ENCODE peak calls at places on chromosomes 1 and 21, in four cellular contexts. W, Z, B and Y are unnamed samples.

GRCh38 chr21:26909972-26910371 is 56.9 kb downstream of the ADAMTS5 start:
- DNase-seq in W (no peak), Z (no peak), B (no peak), Y (no peak)

GRCh38 chr1:89987170-89987819 is 7.6 kb upstream of the ZNF326 start:
- DNase-seq in W (peak; percentile 80), Z (peak; percentile 79), B (peak; percentile 45), Y (peak; percentile 81)

GRCh38 chr1:24441480-24441879 is 25.9 kb downstream of the NIPAL3 start:
- DNase-seq in W (no peak), Z (no peak), B (no peak), Y (no peak)

GRCh38 chr1:90728656-90729257 is 11.7 kb upstream of the BARHL2 start:
- DNase-seq in W (no peak), Z (no peak), B (no peak), Y (no peak)

GRCh38 chr1:114701931-114702330 is 6.6 kb upstream of the AMPD1 start:
- DNase-seq in W (no peak), Z (no peak), B (no peak), Y (no peak)

GRCh38 chr1:5998906-5999301 is 6.7 kb upstream of the NPHP4 start:
- DNase-seq in W (no peak), Z (no peak), B (no peak), Y (no peak)

GRCh38 chr1:114024049-114024448 is 44.8 kb downstream of the OLFML3 start:
- DNase-seq in W (no peak), Z (no peak), B (no peak), Y (no peak)

GRCh38 chr1:93839307-93839706 is 39.7 kb downstream of the DNTTIP2 start:
- DNase-seq in W (peak; percentile 95), Z (no peak), B (no peak), Y (no peak)

GRCh38 chr1:3727042-3727824 is 25.0 kb upstream of the CCDC27 start:
- DNase-seq in W (no peak), Z (peak; percentile 53), B (no peak), Y (peak; percentile 78)

GRCh38 chr1:26530898-26531598 is 1.5 kb downstream of the RPS6KA1 start:
- DNase-seq in W (peak; percentile 48), Z (peak; percentile 72), B (no peak), Y (peak; percentile 51)

GRCh38 chr1:246794261-246795093 is 70.3 kb downstream of the SCCPDH start:
- DNase-seq in W (peak; percentile 9), Z (peak; percentile 16), B (no peak), Y (peak; percentile 56)

GRCh38 chr1:10909697-10910489 is 102.6 kb upstream of the TARDBP start:
- DNase-seq in W (no peak), Z (peak; percentile 45), B (no peak), Y (peak; percentile 85)

GRCh38 chr21:44389335-44389734 is 35.9 kb downstream of the TRPM2 start:
- DNase-seq in W (no peak), Z (no peak), B (no peak), Y (no peak)

GRCh38 chr21:39209334-39209688 is 26.1 kb upstream of the PSMG1 start:
- DNase-seq in W (no peak), Z (no peak), B (no peak), Y (no peak)

GRCh38 chr1:41840592-41841246 is 78.0 kb downstream of the HIVEP3 start:
- DNase-seq in W (no peak), Z (no peak), B (no peak), Y (peak; percentile 11)

GRCh38 chr1:25037174-25038074 is 107.3 kb upstream of the RUNX3 start:
- DNase-seq in W (peak; percentile 13), Z (peak; percentile 54), B (no peak), Y (peak; percentile 78)

GRCh38 chr1:114037952-114038867 is 58.9 kb downstream of the OLFML3 start:
- DNase-seq in W (no peak), Z (no peak), B (no peak), Y (no peak)

GRCh38 chr21:41171210-41171609 is 3.2 kb downstream of the BACE2 start:
- DNase-seq in W (no peak), Z (no peak), B (no peak), Y (no peak)

GRCh38 chr1:173258484-173259264 is 51.5 kb upstream of the TNFSF4 start:
- DNase-seq in W (no peak), Z (no peak), B (no peak), Y (no peak)

GRCh38 chr1:213122514-213122929 is 71.5 kb downstream of the RPS6KC1 start:
- DNase-seq in W (peak; percentile 71), Z (peak; percentile 55), B (no peak), Y (peak; percentile 5)

GRCh38 chr21:31343680-31344480 is at the start of gene TIAM1:
- DNase-seq in W (peak; percentile 66), Z (peak; percentile 4), B (no peak), Y (peak; percentile 64)

GRCh38 chr1:201602413-201603265 is 63.7 kb downstream of the NAV1 start:
- DNase-seq in W (peak; percentile 96), Z (peak; percentile 80), B (no peak), Y (no peak)

GRCh38 chr1:223219846-223220610 is 77.0 kb upstream of the TLR5 start:
- DNase-seq in W (no peak), Z (no peak), B (no peak), Y (no peak)

GRCh38 chr1:101193733-101194169 is 43.1 kb upstream of the S1PR1 start:
- DNase-seq in W (no peak), Z (no peak), B (no peak), Y (no peak)
- TF ChIP-seq SMC3 in W (no peak), Z (no peak), B (no peak), Y (no peak)

DNA sequence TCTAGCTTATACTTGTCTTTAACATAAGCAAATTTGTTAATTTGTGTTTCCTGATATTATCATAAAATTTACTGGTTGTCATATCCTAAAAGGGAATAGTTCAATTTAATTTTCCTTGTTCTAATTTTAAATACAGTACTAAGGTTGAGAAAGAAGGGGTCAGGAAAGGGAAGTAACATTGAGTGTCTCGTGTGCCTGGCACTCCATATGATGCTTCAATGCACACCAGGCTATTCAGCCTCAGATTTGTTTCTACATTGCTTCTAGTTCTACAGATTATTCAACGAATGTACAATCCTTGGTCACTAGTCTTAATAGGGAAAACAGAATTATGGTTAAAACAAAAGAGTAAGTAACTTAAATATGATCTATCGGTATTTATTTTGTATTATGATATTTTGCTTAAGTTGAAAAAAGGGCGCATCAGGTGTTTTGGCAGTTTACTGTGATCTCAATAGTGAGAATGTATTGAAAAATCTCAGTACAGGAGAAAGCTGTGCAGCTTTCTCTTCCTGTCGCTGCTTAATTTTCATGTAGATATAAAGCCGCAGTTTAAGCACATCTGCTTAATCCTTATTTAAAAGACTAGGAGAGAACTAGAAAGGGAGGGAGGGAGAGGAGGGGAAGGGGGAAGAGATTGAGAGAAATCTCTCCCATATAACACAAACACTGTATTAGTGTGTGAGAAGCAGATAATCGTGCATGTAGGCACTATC is 13.0 kb downstream of the PTPRC start:
- DNase-seq in W (no peak), Z (no peak), B (no peak), Y (no peak)
- TF ChIP-seq SMC3 in W (no peak), Z (no peak), B (no peak), Y (no peak)

GRCh38 chr1:119275145-119275929 is 93.2 kb upstream of the HAO2 start:
- DNase-seq in W (peak; percentile 67), Z (peak; percentile 55), B (no peak), Y (peak; percentile 30)

GRCh38 chr1:119276558-119276957 is 92.0 kb upstream of the HAO2 start:
- DNase-seq in W (no peak), Z (peak; percentile 2), B (no peak), Y (no peak)

GRCh38 chr1:119275930-119276215 is 92.7 kb upstream of the HAO2 start:
- DNase-seq in W (no peak), Z (no peak), B (no peak), Y (no peak)

GRCh38 chr1:119285482-119285881 is 83.1 kb upstream of the HAO2 start:
- DNase-seq in W (peak; percentile 79), Z (peak; percentile 8), B (no peak), Y (no peak)

DNA sequence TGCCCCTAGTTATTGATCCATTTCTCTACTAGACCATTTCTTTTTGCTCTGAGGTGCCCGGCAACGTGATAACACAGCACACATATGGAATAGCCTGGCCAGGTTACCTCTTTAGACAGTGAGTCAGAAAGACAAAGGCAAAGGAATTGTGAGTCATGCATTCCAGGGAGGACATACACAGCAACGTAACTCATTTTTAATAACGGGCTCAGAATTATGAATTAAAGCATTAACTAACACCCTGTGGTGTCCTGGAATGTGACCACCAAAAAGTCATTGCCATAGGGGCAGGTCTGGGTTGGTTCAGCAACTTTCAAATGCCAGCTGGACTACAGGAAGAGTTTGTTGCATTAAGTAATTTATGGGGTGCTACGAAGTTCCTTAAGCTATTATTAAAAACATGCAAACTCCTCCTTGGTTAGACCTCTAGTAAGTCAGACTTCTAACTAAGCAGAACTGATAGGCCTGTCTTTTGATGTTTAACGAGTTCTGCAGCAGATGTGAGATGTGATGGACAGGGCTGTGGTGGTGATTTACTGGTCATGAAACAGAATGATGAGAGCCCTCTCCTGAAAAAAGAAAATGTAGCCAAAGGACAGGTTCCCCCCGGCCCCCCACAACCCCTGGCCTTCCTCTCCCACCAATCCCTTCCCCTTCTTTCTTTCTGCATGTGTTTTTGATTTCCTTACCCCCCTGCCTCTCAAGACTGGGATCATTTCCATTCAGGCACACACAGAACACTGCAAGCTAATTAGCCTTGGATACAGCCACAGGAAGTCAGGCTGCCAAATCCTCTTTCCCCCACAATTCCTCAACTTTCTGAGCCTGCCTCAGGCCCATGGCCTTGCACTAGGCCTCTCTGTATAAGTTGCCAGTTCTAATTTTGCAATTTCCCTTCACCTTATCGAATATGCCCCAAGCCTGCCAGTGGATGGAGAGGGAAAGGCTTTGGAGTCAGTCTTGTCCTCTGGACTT is 88.9 kb upstream of the HAO2 start:
- DNase-seq in W (peak; percentile 76), Z (peak; percentile 60), B (no peak), Y (peak; percentile 5)
- TF ChIP-seq SMC3 in W (no peak), Z (no peak), B (no peak), Y (no peak)

GRCh38 chr1:153260980-153261792 is 1.7 kb downstream of the LORICRIN start:
- DNase-seq in W (no peak), Z (no peak), B (no peak), Y (peak; percentile 69)
- TF ChIP-seq SMC3 in W (no peak), Z (no peak), B (no peak), Y (no peak)

DNA sequence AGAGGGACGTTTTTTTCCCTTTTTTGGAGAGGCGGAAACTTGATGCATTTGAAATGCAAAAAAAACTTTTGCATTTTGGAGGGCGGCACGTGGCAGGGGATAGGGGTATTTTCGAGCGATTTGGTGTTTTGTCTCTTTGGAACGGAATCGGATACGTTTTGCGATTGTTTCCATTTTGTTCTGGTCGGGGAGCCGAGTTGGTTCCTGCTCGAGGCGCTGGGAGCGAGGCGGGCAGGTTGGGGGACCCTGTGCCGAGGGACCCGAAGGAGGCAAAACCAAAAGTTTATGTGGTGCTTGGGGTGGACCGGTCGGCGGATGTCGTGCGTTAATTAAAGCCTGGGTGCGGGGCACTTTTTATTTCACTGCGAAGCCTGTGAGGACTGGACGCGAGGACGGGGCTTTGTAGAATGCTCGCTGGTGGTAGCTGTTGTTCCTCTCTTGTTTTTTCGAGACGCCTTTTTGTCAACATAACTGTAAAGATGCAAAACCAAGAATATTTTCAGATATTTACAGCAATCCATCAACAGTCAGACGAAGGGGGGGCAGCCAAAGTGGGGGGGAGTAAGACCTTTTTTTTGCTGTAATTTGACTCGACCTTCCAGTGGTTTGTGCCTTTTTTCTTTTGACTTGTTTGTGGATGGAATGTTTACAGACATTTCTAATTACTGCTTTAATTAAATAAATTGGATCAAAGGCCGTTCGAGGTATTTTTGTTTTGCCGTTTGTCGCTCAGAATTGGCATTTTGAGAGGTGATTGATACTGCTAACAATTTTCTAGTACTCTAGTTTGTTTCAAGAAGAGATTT is 1.0 kb downstream of the H3-3A start:
- DNase-seq in W (peak; percentile 28), Z (peak; percentile 31), B (no peak), Y (peak; percentile 36)
- TF ChIP-seq SMC3 in W (no peak), Z (no peak), B (no peak), Y (no peak)